ENCODE peak calls at places on chromosomes 13 and 19, in four cellular contexts. T is H1, S is endothelial cell of umbilical vein, Y is spleen. N is an unnamed sample.

GRCh38 chr13:35664747-35665146 is 188.3 kb upstream of the MAB21L1 start:
- DNase-seq in T (no peak), S (no peak), Y (no peak), N (no peak)

GRCh38 chr13:37621811-37622361 is 23.3 kb upstream of the POSTN start:
- DNase-seq in T (no peak), S (no peak), Y (no peak), N (no peak)

GRCh38 chr13:36814465-36814864 is 4.6 kb upstream of the RFXAP start:
- DNase-seq in T (no peak), S (peak), Y (no peak), N (no peak)

GRCh38 chr13:101739382-101740178 is 287.1 kb downstream of the ITGBL1 start:
- DNase-seq in T (no peak), S (no peak), Y (no peak), N (no peak)

GRCh38 chr13:49457221-49457620 is 13.1 kb downstream of the SETDB2 start:
- DNase-seq in T (no peak), S (peak), Y (no peak), N (no peak)

GRCh38 chr19:56108447-56109195 is 12.5 kb downstream of the ZNF787 start:
- DNase-seq in T (no peak), S (no peak), Y (no peak), N (peak)

GRCh38 chr13:73331556-73331955 is 272.8 kb downstream of the KLF5 start:
- DNase-seq in T (no peak), S (no peak), Y (no peak), N (no peak)

GRCh38 chr19:17235618-17236413 is 9.8 kb downstream of the OCEL1 start:
- DNase-seq in T (peak), S (peak), Y (peak), N (peak)

GRCh38 chr19:43809762-43810696 is 7.8 kb upstream of the LYPD5 start:
- DNase-seq in T (no peak), S (peak), Y (no peak), N (no peak)

GRCh38 chr19:18503971-18504885 is 17.6 kb downstream of the ELL start:
- DNase-seq in T (no peak), S (no peak), Y (peak), N (no peak)

GRCh38 chr19:37977992-37978391 is 71.0 kb downstream of the SIPA1L3 start:
- DNase-seq in T (no peak), S (peak), Y (no peak), N (peak)

GRCh38 chr13:26021516-26021915 is 30.3 kb downstream of the SHISA2 start:
- DNase-seq in T (no peak), S (no peak), Y (no peak), N (no peak)

GRCh38 chr19:42965204-42965603 is 28.2 kb upstream of the PSG7 start:
- DNase-seq in T (no peak), S (no peak), Y (no peak), N (no peak)

GRCh38 chr13:113918580-113918979 is 54.7 kb upstream of the GAS6 start:
- DNase-seq in T (peak), S (no peak), Y (no peak), N (peak)

GRCh38 chr19:50657672-50658437 is 8.6 kb downstream of the C19orf81 start:
- DNase-seq in T (peak), S (peak), Y (peak), N (peak)

GRCh38 chr19:42201489-42202289 is 15.8 kb downstream of the DEDD2 start:
- DNase-seq in T (no peak), S (no peak), Y (peak), N (no peak)

GRCh38 chr19:12721656-12722565 is 1.8 kb downstream of the TNPO2 start:
- DNase-seq in T (peak), S (peak), Y (peak), N (peak)

GRCh38 chr13:77230560-77230959 is 96.3 kb downstream of the MYCBP2 start:
- DNase-seq in T (no peak), S (no peak), Y (no peak), N (no peak)

GRCh38 chr19:17758528-17758927 is 7.3 kb downstream of the FCHO1 start:
- DNase-seq in T (no peak), S (no peak), Y (no peak), N (no peak)

GRCh38 chr13:71751074-71751473 is 115.9 kb downstream of the DACH1 start:
- DNase-seq in T (no peak), S (no peak), Y (no peak), N (no peak)

GRCh38 chr13:51276684-51277083 is 54.5 kb downstream of the FAM124A start:
- DNase-seq in T (peak), S (peak), Y (no peak), N (peak)

GRCh38 chr13:80297094-80297493 is 43.8 kb downstream of the SPRY2 start:
- DNase-seq in T (peak), S (no peak), Y (no peak), N (no peak)

GRCh38 chr13:98228661-98229349 is 51.7 kb upstream of the RNF113B start:
- DNase-seq in T (no peak), S (no peak), Y (no peak), N (no peak)

DNA sequence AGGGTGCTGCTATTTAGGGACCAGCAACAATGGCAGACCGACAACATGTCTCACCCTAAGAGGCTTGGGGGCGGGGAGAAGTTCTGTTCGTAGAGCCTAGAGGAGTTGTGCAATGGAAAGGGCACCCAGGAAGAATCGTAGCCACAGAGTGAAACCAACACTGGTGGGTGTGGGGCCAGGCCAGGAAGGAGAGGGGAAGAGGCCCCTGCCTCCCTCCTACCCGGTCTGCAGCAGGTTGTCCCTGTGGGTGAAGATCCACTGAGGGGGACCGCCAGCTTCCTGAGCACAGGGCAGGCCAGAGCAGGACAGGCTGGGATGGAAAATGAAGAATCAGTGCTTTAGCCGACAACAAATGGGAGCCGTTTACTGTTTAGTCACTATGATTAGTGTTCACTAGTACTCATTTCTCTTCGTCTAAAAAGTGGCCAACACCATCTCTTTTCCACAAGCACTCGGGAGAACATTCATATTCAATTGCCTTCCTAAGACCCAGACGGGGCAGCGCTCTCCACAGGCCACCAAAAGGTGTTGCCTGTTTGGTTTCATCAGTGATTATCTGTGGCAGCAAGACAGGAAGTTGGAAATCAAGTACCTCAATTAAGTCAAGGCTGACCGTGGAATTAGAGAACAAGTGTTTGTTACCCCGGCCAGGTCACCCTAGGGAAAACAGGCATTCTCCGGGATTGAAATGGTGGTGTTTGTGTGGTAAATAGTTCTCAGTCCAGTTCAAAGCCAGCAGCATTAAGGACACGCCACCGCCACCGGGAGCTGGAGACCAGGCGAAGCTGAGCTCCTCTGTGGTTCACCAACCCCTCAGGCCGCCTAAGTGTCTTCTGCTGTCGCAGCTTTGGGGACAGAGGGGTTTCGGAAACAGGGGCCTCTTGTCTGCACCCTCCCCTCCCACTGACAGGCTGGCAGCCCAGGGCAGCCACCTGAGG is 1.0 kb upstream of the ATP11A start:
- DNase-seq in T (peak), S (peak), Y (peak), N (no peak)
- TF ChIP-seq POLR2AphosphoS5 in T (no peak), S (no peak), Y (peak), N (no peak)

GRCh38 chr13:40629678-40630384 is 36.6 kb downstream of the FOXO1 start:
- DNase-seq in T (no peak), S (no peak), Y (no peak), N (no peak)
- H3K4me3 ChIP-seq in T (no peak), S (no peak), Y (no peak), N (no peak)

DNA sequence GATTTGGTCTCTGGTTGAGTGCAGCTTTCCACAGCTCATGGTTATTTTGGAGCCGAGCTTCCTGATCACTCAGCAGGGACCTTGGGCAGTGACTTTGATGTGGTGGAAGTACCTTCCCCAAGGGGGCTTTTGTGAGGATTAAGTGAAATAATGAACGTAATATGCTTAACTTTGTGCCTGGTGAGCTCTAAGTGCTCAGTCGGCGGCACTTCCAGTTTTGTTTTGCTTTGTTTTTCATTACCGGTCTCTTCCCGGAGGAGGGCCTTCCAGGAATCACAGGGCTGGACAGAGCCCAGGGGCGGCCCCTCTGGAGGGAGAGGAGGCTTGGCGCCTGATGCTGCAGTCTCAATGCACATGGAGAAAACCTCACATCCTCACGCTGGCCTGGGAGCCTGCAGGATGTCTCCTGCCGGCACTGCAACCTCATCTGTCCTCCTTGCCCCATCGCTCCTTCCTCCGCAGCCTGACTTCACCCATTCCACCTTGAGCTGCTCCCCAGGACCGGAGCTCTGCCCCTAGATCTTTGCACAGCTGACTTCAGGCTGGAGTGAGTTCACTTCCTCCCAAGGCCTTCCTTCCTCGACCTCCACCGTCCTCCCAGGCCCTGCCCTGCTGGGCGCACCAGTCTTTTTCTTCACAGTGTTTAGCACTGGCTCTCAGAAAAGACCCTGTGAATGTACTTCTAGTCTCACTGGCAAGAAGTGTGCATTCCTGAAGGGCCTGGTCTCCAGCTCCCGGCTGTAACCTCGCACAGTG is 1.6 kb downstream of the PLEKHF1 start:
- DNase-seq in T (peak), S (peak), Y (peak), N (peak)
- TF ChIP-seq POLR2AphosphoS5 in T (no peak), S (no peak), Y (peak), N (peak)

DNA sequence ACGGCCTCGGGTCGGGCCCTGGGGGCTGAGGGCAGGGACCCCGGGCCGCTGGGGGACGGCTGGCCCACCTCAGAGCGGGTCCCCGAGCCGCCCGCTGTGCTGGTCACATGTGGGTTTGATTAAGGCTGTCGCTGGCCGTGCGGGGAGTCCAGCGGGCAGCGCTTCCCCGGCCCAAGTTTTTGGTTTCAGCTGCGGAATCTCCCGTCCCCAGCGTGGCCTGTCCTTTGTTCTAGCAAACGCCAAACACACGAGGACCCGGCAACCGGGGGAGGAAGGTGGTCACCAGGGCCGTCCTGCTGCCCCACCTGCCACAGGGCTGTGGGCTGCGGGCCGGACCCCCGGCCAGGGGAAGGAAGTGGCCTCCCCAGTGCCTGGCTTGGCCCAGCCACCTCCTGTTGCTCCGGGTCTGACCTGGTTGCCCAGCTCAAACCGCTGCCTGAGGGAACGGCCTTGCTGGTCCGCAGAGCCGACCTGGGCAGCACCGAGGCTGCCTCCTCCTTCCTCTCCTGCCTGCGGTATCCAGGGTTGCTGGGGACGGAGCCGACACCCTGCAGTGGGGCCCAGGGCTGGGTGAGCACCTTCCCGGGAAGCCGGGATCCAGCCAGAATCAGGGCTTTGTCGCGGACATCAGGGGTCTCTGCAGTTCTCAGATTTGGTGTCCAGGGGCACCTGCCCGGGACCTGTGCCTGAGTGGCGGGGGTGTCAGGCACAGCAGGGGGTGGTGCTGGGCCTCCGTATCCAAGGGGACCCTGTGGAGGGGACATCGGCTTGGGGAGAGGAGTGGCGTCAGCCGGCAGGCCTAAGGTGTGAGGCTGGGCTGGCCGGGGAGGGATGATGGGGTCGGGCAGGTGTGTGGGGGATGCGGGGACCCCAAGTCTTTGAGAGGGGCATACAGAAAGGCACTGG is 2.2 kb downstream of the EFNA2 start:
- DNase-seq in T (no peak), S (no peak), Y (no peak), N (no peak)
- H3K4me3 ChIP-seq in T (no peak), S (no peak), Y (no peak), N (no peak)